ENCODE peak calls at places on chromosome 21, in six cellular contexts. T, C, H, X, W and D are unnamed samples.

GRCh38 chr21:33268736-33269441 is 2.7 kb downstream of the IL10RB start:
- DNase-seq in X (peak; percentile 97), T (peak; percentile 96), W (no peak), H (peak; percentile 90), C (no peak), D (peak; percentile 72)

GRCh38 chr21:16162953-16163352 is 433.2 kb downstream of the USP25 start:
- DNase-seq in H (no peak), T (no peak), X (no peak), W (no peak), C (no peak), D (no peak)

GRCh38 chr21:29403291-29403690 is 104.6 kb downstream of the BACH1 start:
- DNase-seq in W (no peak), T (no peak), H (no peak), C (no peak), X (no peak), D (no peak)

GRCh38 chr21:33541756-33542639 is at the start of gene GART:
- DNase-seq in C (peak; percentile 92), X (peak; percentile 93), H (peak; percentile 42), T (peak; percentile 83), W (peak; percentile 88), D (peak; percentile 95)

GRCh38 chr21:36859744-36860501 is 106.5 kb downstream of the HLCS start:
- DNase-seq in H (no peak), X (peak; percentile 33), T (peak; percentile 93), W (peak; percentile 41), C (peak; percentile 45), D (peak; percentile 82)

GRCh38 chr21:33198346-33199135 is 31.2 kb upstream of the IFNAR2 start:
- DNase-seq in W (no peak), H (no peak), X (no peak), T (no peak), C (peak; percentile 67), D (no peak)

GRCh38 chr21:25280061-25280460 is 327.2 kb downstream of the MRPL39 start:
- DNase-seq in T (no peak), H (no peak), W (no peak), X (no peak), C (no peak), D (no peak)

GRCh38 chr21:17386498-17386897 is 126.3 kb upstream of the CXADR start:
- DNase-seq in W (no peak), X (no peak), H (no peak), C (no peak), T (no peak), D (no peak)

GRCh38 chr21:29130234-29130993 is at the start of gene MAP3K7CL:
- DNase-seq in T (peak; percentile 83), H (no peak), W (no peak), C (peak; percentile 100), X (no peak), D (no peak)

GRCh38 chr21:34612557-34612956 is 2.4 kb downstream of the RCAN1 start:
- DNase-seq in W (no peak), C (peak; percentile 17), T (no peak), H (no peak), X (no peak), D (no peak)

GRCh38 chr21:35256468-35256988 is 207.4 kb upstream of the RUNX1 start:
- DNase-seq in X (no peak), H (peak; percentile 89), W (peak; percentile 5), T (peak; percentile 98), C (peak; percentile 96), D (no peak)

GRCh38 chr21:14273736-14274538 is 58.0 kb downstream of the RBM11 start:
- DNase-seq in W (no peak), H (no peak), C (no peak), T (no peak), X (no peak), D (no peak)

GRCh38 chr21:35048706-35049617 is at the start of gene RUNX1:
- DNase-seq in W (no peak), T (peak; percentile 89), H (no peak), X (peak; percentile 99), C (peak; percentile 70), D (peak; percentile 91)

GRCh38 chr21:45341261-45341660 is 53.6 kb upstream of the POFUT2 start:
- DNase-seq in X (no peak), T (no peak), C (no peak), W (no peak), H (no peak), D (no peak)
- H3K27ac ChIP-seq in X (no peak overlapping the region), T (no peak overlapping the region), C (no peak overlapping the region), W (no peak overlapping the region), H (no peak overlapping the region), D (no peak overlapping the region)

GRCh38 chr21:27429612-27430361 is 462.9 kb upstream of the ADAMTS5 start:
- DNase-seq in H (no peak), C (peak; percentile 67), X (no peak), T (no peak), W (no peak), D (no peak)
- H3K9ac ChIP-seq in H (no peak overlapping the region), C (no peak overlapping the region), X (no peak overlapping the region), T (no peak overlapping the region), W (no peak overlapping the region), D (no peak overlapping the region)

GRCh38 chr21:31687108-31687507 is 27.6 kb downstream of the SOD1 start:
- DNase-seq in X (no peak), W (no peak), T (no peak), C (no peak), H (no peak), D (no peak)
- H3K9me2 ChIP-seq in X (no peaks in the 10 kb centered on the region), W (no peaks in the 10 kb centered on the region), T (no peaks in the 10 kb centered on the region), C (no peaks in the 10 kb centered on the region), H (no peaks in the 10 kb centered on the region), D (no peaks in the 10 kb centered on the region)

GRCh38 chr21:45420061-45420521 is 15.1 kb downstream of the COL18A1 start:
- DNase-seq in W (no peak), X (no peak), C (no peak), T (no peak), H (no peak), D (no peak)

GRCh38 chr21:45420623-45421041 is 15.7 kb downstream of the COL18A1 start:
- DNase-seq in X (no peak), W (peak; percentile 65), C (no peak), H (no peak), T (no peak), D (no peak)

GRCh38 chr21:45423201-45423955 is 18.4 kb downstream of the COL18A1 start:
- DNase-seq in C (no peak), W (no peak), H (no peak), T (no peak), X (no peak), D (no peak)

GRCh38 chr21:45421071-45421845 is 16.3 kb downstream of the COL18A1 start:
- DNase-seq in W (peak; percentile 52), X (no peak), T (peak; percentile 28), C (no peak), H (no peak), D (no peak)

DNA sequence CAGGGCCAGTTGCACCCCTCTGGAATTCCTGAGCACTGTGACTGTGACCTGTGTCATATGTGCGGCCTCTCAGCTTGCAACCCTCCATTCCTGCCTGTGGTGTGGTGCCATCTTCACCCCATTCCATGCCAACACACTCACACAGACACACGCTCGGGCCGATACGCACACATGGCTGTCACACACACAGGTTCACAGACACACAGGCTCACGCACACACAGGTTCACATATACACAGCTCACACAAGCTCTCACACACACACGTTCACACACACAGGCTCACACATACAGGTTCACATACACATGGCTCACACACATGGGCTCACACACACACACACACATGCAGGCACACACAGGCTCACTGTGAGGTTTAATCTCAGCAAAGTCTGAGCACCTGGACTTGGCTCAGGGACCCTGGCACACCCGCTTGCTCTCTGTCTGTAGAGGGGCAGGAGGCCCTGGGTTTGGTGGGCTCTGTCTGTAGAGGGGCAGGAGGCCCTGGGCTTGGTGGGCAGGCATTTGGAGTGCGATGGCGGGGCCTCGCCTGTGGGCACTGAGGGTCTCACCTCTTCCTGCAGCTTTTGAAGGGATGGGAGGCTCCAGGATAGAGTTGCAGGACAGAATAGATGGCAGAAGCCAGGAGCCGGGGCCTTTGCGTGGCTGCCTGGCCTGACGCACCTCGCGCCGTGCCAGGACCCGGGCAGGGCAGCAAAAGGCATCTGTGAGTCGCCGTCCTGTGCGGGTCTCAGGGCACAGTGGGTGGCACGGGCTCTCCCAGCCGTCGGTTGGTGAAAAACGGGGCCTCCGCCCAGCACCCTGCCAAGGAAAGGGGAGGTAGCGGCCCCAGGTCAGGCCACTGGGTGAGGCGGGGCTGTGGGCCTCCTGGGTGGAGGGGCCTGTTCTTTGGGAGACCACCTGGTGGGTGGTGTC is 17.1 kb downstream of the COL18A1 start:
- DNase-seq in T (no peak), W (no peak), C (no peak), X (no peak), H (no peak), D (no peak)
- H3K27ac ChIP-seq in T (no peak overlapping the region), W (no peak overlapping the region), C (no peak overlapping the region), X (no peak overlapping the region), H (no peak overlapping the region), D (no peak overlapping the region)

DNA sequence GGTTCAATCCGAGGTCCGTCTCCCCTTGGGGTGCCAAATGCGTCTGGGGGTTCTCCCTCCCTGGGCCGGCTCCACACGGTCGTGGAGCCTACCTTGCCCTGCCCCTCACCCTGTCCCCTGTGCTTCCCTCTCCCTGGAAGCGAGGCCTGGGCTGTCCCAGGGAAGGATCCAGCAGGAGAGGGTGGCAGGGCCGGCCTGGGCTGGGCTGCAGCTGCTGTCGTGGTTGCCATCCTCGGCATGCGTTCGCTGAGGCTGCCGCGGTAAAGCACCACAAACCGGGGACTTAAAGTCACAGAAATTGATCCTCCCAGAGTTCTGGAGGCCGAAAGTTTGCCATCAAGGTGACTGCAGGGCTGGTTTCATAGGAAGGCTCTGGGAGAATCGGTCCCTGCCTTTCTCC is 123.0 kb upstream of the TMPRSS2 start:
- DNase-seq in C (no peak), X (no peak), W (no peak), T (no peak), H (no peak), D (no peak)
- H3K9ac ChIP-seq in C (peak overlapping the region; percentile 53), X (no peak overlapping the region), W (peak overlapping the region; percentile 42), T (peak overlapping the region; percentile 81), H (no peak overlapping the region), D (no peak overlapping the region)

GRCh38 chr21:38933731-38934130 is 128.0 kb downstream of the ETS2 start:
- DNase-seq in H (no peak), X (no peak), T (no peak), C (no peak), W (no peak), D (no peak)

GRCh38 chr21:38936237-38936636 is 130.5 kb downstream of the ETS2 start:
- DNase-seq in W (no peak), T (no peak), C (no peak), H (no peak), X (no peak), D (no peak)

GRCh38 chr21:38937844-38938243 is 132.1 kb downstream of the ETS2 start:
- DNase-seq in H (no peak), X (no peak), W (no peak), T (no peak), C (no peak), D (no peak)

GRCh38 chr21:38938343-38938742 is 132.6 kb downstream of the ETS2 start:
- DNase-seq in X (peak; percentile 33), W (peak; percentile 74), H (no peak), C (peak; percentile 50), T (no peak), D (peak; percentile 50)

GRCh38 chr21:38937286-38937790 is 131.6 kb downstream of the ETS2 start:
- DNase-seq in H (no peak), W (no peak), T (no peak), X (no peak), C (no peak), D (no peak)
- H3K9me2 ChIP-seq in H (no peaks in the 10 kb centered on the region), W (no peaks in the 10 kb centered on the region), T (no peaks in the 10 kb centered on the region), X (no peaks in the 10 kb centered on the region), C (no peaks in the 10 kb centered on the region), D (no peaks in the 10 kb centered on the region)

GRCh38 chr21:43195131-43196021 is 26.6 kb downstream of the CRYAA start:
- DNase-seq in C (no peak), W (peak; percentile 49), T (no peak), H (no peak), X (no peak), D (no peak)
- H3K27ac ChIP-seq in C (no peak overlapping the region), W (no peak overlapping the region), T (no peak overlapping the region), H (no peak overlapping the region), X (no peak overlapping the region), D (no peak overlapping the region)